ENCODE peak calls at places on chromosomes 2 and 18, in six cellular contexts. F is A549; W is prostate gland; T is CD4-positive, CD25-positive, alpha-beta regulatory T cell; C is adrenal gland; Z is effector memory CD4-positive, alpha-beta T cell. J is an unnamed sample. For H3K4me1, the result is how much of the 10 kb centered on the place peaks cover.

GRCh38 chr2:130918421-130918820 is 81.7 kb downstream of the ARHGEF4 start:
- DNase-seq in F (no peak), T (no peak), C (no peak), Z (no peak), W (no peak), J (no peak)

GRCh38 chr18:8474661-8475060 is 134.6 kb upstream of the RAB12 start:
- DNase-seq in C (no peak), Z (no peak), W (no peak), T (no peak), F (no peak), J (no peak)

GRCh38 chr2:875687-876615 is 74.7 kb upstream of the SNTG2 start:
- DNase-seq in W (no peak), T (no peak), C (peak), Z (no peak), F (no peak), J (no peak)

GRCh38 chr2:65491381-65491903 is 59.0 kb upstream of the SPRED2 start:
- DNase-seq in T (no peak), F (no peak), W (no peak), Z (no peak), C (no peak), J (no peak)

GRCh38 chr2:185811580-185811979 is 73.0 kb downstream of the FSIP2 start:
- DNase-seq in C (no peak), F (no peak), W (no peak), Z (no peak), T (no peak), J (no peak)

GRCh38 chr2:150620860-150621259 is 133.4 kb upstream of the RND3 start:
- DNase-seq in F (no peak), W (no peak), Z (no peak), C (peak), T (no peak), J (no peak)

GRCh38 chr2:37282746-37283145 is 41.9 kb downstream of the PRKD3 start:
- DNase-seq in Z (no peak), W (no peak), F (no peak), C (no peak), T (no peak), J (no peak)

GRCh38 chr2:159753797-159754196 is 41.5 kb downstream of the MARCHF7 start:
- DNase-seq in Z (no peak), F (no peak), C (no peak), T (no peak), W (no peak), J (no peak)

GRCh38 chr2:231191896-231192872 is 6.2 kb upstream of the ARMC9 start:
- DNase-seq in W (peak), Z (no peak), T (no peak), C (peak), F (peak), J (no peak)

GRCh38 chr18:23585007-23585871 is 1.1 kb downstream of the NPC1 start:
- DNase-seq in W (peak), F (no peak), T (no peak), C (peak), Z (peak), J (peak)

GRCh38 chr2:62923242-62923641 is 127.4 kb upstream of the OTX1 start:
- DNase-seq in Z (no peak), T (no peak), W (no peak), F (no peak), C (no peak), J (no peak)

GRCh38 chr2:152098798-152099654 is at the start of gene CACNB4:
- DNase-seq in F (peak), C (no peak), W (peak), T (no peak), Z (no peak), J (no peak)

GRCh38 chr2:8976419-8976818 is 27.1 kb downstream of the MBOAT2 start:
- DNase-seq in T (no peak), Z (no peak), C (no peak), F (no peak), W (no peak), J (no peak)

GRCh38 chr2:177038772-177039484 is 173.7 kb upstream of the HNRNPA3 start:
- DNase-seq in T (no peak), Z (no peak), C (no peak), F (no peak), W (no peak), J (no peak)

GRCh38 chr2:218719457-218719856 is 8.8 kb downstream of the TTLL4 start:
- DNase-seq in C (no peak), F (no peak), Z (no peak), W (no peak), T (no peak), J (no peak)

GRCh38 chr2:15943914-15944313 is 3.6 kb downstream of the MYCN start:
- DNase-seq in Z (no peak), C (peak), W (no peak), F (no peak), T (no peak), J (no peak)

GRCh38 chr2:72921088-72921851 is 4.0 kb downstream of the EMX1 start:
- DNase-seq in W (no peak), F (no peak), T (no peak), Z (no peak), C (no peak), J (no peak)

GRCh38 chr2:230054079-230054478 is 14.6 kb downstream of the SLC16A14 start:
- DNase-seq in T (no peak), C (no peak), F (no peak), Z (no peak), W (no peak), J (no peak)

GRCh38 chr2:99404039-99404799 is 67.0 kb downstream of the EIF5B start:
- DNase-seq in T (no peak), F (no peak), C (no peak), Z (no peak), W (peak), J (no peak)

GRCh38 chr2:112161431-112162145 is 23.4 kb downstream of the FBLN7 start:
- DNase-seq in T (no peak), F (no peak), C (no peak), Z (no peak), W (no peak), J (no peak)

GRCh38 chr2:27806311-27807059 is 35.0 kb downstream of the MRPL33 start:
- DNase-seq in Z (no peak), T (no peak), F (no peak), C (no peak), W (no peak), J (no peak)

GRCh38 chr2:216426938-216427337 is 14.7 kb downstream of the SMARCAL1 start:
- DNase-seq in C (no peak), F (no peak), W (no peak), Z (no peak), T (no peak), J (no peak)

GRCh38 chr2:240402566-240403295 is 32.7 kb upstream of the GPC1 start:
- DNase-seq in Z (no peak), C (peak), W (no peak), F (no peak), T (no peak), J (no peak)

GRCh38 chr2:68690851-68691250 is 43.8 kb upstream of the ARHGAP25 start:
- DNase-seq in F (no peak), Z (no peak), C (no peak), T (no peak), W (no peak), J (no peak)

GRCh38 chr2:96967436-96967835 is 18.9 kb downstream of the FAM178B start:
- DNase-seq in T (no peak), C (no peak), Z (no peak), F (no peak), W (no peak), J (no peak)

GRCh38 chr2:27211241-27211942 is 449 bp upstream of the ATRAID start:
- DNase-seq in F (peak), C (no peak), W (no peak), Z (no peak), T (no peak), J (no peak)

GRCh38 chr2:119734051-119734450 is 25.7 kb upstream of the PTPN4 start:
- DNase-seq in C (peak), Z (no peak), F (no peak), W (no peak), T (no peak), J (no peak)

GRCh38 chr2:242010567-242011513 is 141.3 kb downstream of the RTP5 start:
- DNase-seq in C (no peak), Z (no peak), F (no peak), T (no peak), W (no peak), J (peak)

GRCh38 chr2:98084869-98085238 is 2.1 kb upstream of the VWA3B start:
- DNase-seq in T (no peak), W (no peak), F (no peak), C (no peak), Z (no peak), J (no peak)

GRCh38 chr18:9711361-9712129 is 3.4 kb downstream of the RAB31 start:
- DNase-seq in T (no peak), F (no peak), W (no peak), C (no peak), Z (no peak), J (no peak)

GRCh38 chr2:238881353-238882082 is 33.6 kb downstream of the TWIST2 start:
- DNase-seq in Z (no peak), C (no peak), W (no peak), T (no peak), F (no peak), J (no peak)

GRCh38 chr2:69994166-69994565 is 32.7 kb upstream of the ASPRV1 start:
- DNase-seq in Z (no peak), F (no peak), W (no peak), T (no peak), C (no peak), J (no peak)

GRCh38 chr2:188291617-188292445 is at the start of gene GULP1:
- DNase-seq in F (peak), Z (no peak), W (peak), T (no peak), C (peak), J (no peak)

GRCh38 chr2:159086332-159086731 is 117.9 kb downstream of the TANC1 start:
- DNase-seq in C (no peak), F (no peak), Z (no peak), T (no peak), W (no peak), J (no peak)

GRCh38 chr18:49564435-49564834 is 2.6 kb downstream of the LIPG start:
- DNase-seq in T (no peak), W (no peak), Z (no peak), C (no peak), F (no peak), J (no peak)
- H3K4me3 ChIP-seq in T (no peak), W (no peak), Z (no peak), C (no peak), F (no peak), J (no peak)

DNA sequence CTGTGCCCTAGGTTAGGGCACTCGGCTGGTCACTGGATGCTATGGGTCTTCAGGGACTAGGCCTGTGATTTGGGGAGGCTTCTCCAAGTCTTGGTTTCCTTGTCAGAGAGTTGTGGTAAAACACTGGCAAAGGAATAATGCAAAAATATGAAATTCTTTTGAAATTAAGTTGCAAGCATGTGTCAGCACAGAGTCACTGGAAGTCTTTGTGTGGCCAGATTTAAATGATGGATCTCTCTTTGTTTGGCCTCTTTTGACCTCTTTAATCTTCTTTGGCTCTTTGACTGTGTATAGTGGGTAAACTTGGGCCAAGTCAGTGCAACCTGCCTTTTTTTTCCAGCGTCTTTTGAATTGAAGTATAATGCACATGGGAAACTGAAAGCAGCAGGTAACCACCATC is 12.1 kb downstream of the HK2 start:
- DNase-seq in W (no peak), Z (no peak), C (no peak), F (no peak), T (no peak), J (no peak)
- H3K4me1 ChIP-seq in W (under half), Z (half or more), C (under half), F (under half), T (half or more), J (half or more)

DNA sequence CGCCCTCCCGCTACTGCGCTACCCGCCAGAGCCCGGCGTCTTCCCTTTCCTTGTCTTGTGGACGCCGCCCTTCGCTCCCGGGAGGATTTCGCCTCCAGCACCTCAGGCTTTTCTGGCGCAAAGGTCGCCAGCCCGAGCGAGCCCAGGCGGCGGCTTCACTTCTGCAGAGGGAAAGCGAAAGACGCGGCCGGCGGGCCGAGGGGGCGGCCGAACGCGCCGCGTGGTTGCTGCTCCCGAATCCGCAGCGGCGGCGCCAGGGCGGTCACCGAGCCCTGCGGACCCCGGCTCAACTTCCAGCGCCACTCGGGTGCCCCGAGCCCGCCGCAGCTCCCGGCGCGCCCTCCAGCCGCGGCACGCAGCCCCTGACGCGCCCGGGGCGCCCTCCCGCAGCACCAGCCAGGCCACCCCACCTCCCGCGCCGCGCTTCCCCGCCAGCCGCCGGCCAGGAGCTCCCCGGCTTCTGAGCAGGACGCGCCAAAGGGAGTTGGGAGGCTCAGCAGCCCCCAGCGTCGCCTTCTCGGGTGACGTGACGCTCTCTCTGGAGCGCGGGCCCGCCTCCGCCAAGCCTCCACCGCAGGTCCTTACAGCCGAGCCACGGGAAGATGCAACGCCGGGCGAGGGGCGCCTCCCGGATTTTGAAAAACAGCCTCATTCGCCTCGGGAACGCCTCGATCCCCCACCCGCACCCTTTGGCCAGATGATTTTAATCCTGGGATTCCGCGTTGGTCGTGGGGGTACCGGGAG is 84.9 kb upstream of the EPB41L3 start:
- DNase-seq in F (no peak), Z (no peak), T (no peak), C (peak), W (no peak), J (no peak)
- H3K4me3 ChIP-seq in F (peak), Z (peak), T (no peak), C (peak), W (peak), J (no peak)

GRCh38 chr2:170817999-170818293 is 1.3 kb downstream of the GAD1 start:
- DNase-seq in F (no peak), C (no peak), Z (no peak), T (no peak), W (no peak), J (no peak)
- H3K4me1 ChIP-seq in F (under half), C (under half), Z (half or more), T (half or more), W (under half), J (half or more)

GRCh38 chr2:47056374-47056773 is 98.7 kb downstream of the STPG4 start:
- DNase-seq in W (no peak), T (no peak), C (no peak), Z (no peak), F (no peak), J (no peak)
- H3K4me3 ChIP-seq in W (no peak), T (no peak), C (no peak), Z (no peak), F (no peak), J (no peak)

GRCh38 chr2:10410716-10411437 is 37.2 kb downstream of the ODC1 start:
- DNase-seq in T (no peak), W (no peak), C (no peak), F (no peak), Z (no peak), J (no peak)

GRCh38 chr2:10407432-10407831 is 40.7 kb downstream of the ODC1 start:
- DNase-seq in W (no peak), C (no peak), Z (no peak), F (no peak), T (no peak), J (no peak)

GRCh38 chr2:10410001-10410671 is 38.0 kb downstream of the ODC1 start:
- DNase-seq in Z (no peak), W (no peak), F (no peak), C (no peak), T (no peak), J (no peak)

GRCh38 chr2:10407841-10408648 is 40.1 kb downstream of the ODC1 start:
- DNase-seq in C (peak), T (peak), W (peak), Z (peak), F (peak), J (peak)

GRCh38 chr2:10408649-10409579 is 39.2 kb downstream of the ODC1 start:
- DNase-seq in T (peak), W (peak), F (peak), Z (peak), C (peak), J (peak)
- H3K4me1 ChIP-seq in T (under half), W (under half), F (half or more), Z (under half), C (under half), J (under half)

GRCh38 chr2:44242929-44243328 is 32.4 kb upstream of the SLC3A1 start:
- DNase-seq in F (no peak), Z (no peak), T (no peak), C (no peak), W (no peak), J (no peak)

GRCh38 chr2:44246840-44247369 is 28.4 kb upstream of the SLC3A1 start:
- DNase-seq in W (no peak), C (no peak), T (no peak), Z (no peak), F (no peak), J (no peak)

GRCh38 chr2:44246436-44246835 is 28.8 kb upstream of the SLC3A1 start:
- DNase-seq in T (no peak), W (no peak), Z (no peak), C (no peak), F (no peak), J (no peak)

GRCh38 chr2:44245068-44245861 is 30.0 kb upstream of the SLC3A1 start:
- DNase-seq in C (no peak), W (peak), T (no peak), Z (no peak), F (no peak), J (no peak)

GRCh38 chr2:44244135-44244871 is 31.0 kb upstream of the SLC3A1 start:
- DNase-seq in W (peak), Z (no peak), T (peak), F (peak), C (peak), J (peak)
- H3K4me3 ChIP-seq in W (peak), Z (peak), T (peak), F (peak), C (no peak), J (peak)

DNA sequence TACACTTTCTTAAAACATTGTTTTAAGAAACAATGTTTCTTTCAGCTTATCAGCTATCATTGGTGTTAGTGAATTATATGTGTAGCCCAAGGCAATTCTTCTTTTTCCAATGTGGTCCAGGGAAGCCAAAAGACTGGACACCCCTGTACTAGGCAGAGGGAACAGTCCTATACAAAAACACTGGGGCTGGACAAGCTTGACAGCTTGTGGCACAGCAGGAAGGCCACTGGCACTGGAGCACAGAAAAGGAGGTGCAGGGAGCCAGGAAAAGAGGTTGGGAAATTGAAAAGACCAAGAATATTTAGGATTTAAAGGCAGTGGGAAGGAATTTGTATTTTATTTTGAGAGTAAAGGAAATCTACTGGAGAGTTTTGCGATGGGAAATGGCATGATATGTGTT is 47.7 kb downstream of the SRD5A2 start:
- DNase-seq in Z (no peak), F (no peak), C (no peak), T (no peak), W (no peak), J (no peak)
- H3K4me1 ChIP-seq in Z (under half), F (under half), C (under half), T (under half), W (under half), J (under half)

DNA sequence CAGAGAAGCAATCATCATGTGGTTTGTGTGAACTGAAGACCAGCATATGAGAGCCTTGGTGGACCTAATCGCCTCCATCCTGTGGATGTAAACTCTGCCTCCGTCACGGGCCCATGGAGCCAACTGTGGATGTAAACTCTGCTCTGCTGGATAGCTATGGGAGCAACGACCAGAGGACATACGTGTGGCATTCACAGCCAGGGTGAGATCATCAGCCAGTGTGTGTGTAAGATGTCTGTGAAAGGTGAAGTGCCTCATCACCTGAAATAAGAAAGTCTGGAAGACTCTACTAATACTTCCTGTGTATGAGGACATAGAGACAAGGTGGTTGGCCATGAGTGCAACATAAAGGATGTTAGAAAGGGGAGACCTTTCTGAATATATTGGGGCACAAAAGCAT is 63.5 kb downstream of the CYB5A start:
- DNase-seq in Z (no peak), C (no peak), T (no peak), F (no peak), W (no peak), J (no peak)
- H3K4me3 ChIP-seq in Z (no peak), C (no peak), T (no peak), F (no peak), W (no peak), J (no peak)

GRCh38 chr2:233436191-233436581 is 81.9 kb downstream of the DGKD start:
- DNase-seq in T (no peak), F (no peak), W (no peak), Z (no peak), C (peak), J (no peak)
- H3K4me1 ChIP-seq in T (under half), F (under half), W (under half), Z (under half), C (under half), J (under half)

J was measured in CD8-positive, alpha-beta memory T cell.